ENCODE peak calls at places on chromosomes 12 and 14, in ten cellular contexts. A is fibroblast of lung, Y is hepatocyte, C is HCT116, B is MM.1S, I is endothelial cell of umbilical vein, L is HepG2, D is GM23338, U is astrocyte, W is PC-9. X is an unnamed sample.

GRCh38 chr12:93090768-93091172 is 161.7 kb upstream of the EEA1 start:
- DNase-seq in A (peak; percentile 77), W (no peak), B (no peak), D (no peak), U (peak; percentile 78), Y (no peak), L (no peak), I (peak; percentile 76), C (peak; percentile 76), X (no peak)

GRCh38 chr12:80196419-80196818 is 97.1 kb downstream of the OTOGL start:
- DNase-seq in I (no peak), W (no peak), U (no peak), D (no peak), Y (no peak), L (no peak), C (no peak), A (no peak), B (no peak), X (no peak)

GRCh38 chr12:109492371-109492770 is 14.9 kb downstream of the UBE3B start:
- DNase-seq in C (no peak), D (no peak), L (no peak), I (no peak), B (no peak), Y (no peak), A (no peak), U (no peak), W (no peak), X (no peak)

GRCh38 chr14:66495214-66496098 is 9.3 kb downstream of the CCDC196 start:
- DNase-seq in D (peak; percentile 69), W (peak; percentile 33), B (peak; percentile 53), U (peak; percentile 52), C (peak; percentile 39), I (peak; percentile 71), L (peak; percentile 65), Y (peak; percentile 70), A (peak; percentile 83), X (peak; percentile 71)

GRCh38 chr14:35224615-35225014 is 67.6 kb upstream of the PSMA6 start:
- DNase-seq in C (no peak), D (no peak), B (no peak), U (no peak), Y (no peak), I (peak; percentile 27), A (no peak), L (no peak), W (no peak), X (no peak)

GRCh38 chr14:89206426-89206825 is 210.6 kb downstream of the FOXN3 start:
- DNase-seq in U (no peak), L (no peak), D (no peak), I (no peak), B (no peak), Y (no peak), A (no peak), C (no peak), W (no peak), X (no peak)

GRCh38 chr12:69101505-69101904 is 137.9 kb upstream of the CPSF6 start:
- DNase-seq in B (no peak), D (no peak), W (no peak), U (no peak), L (peak; percentile 49), C (no peak), I (peak; percentile 11), A (peak; percentile 26), Y (no peak), X (no peak)

GRCh38 chr12:45034861-45035265 is 16.0 kb downstream of the DBX2 start:
- DNase-seq in B (no peak), Y (no peak), L (no peak), U (no peak), A (no peak), I (no peak), C (no peak), D (peak; percentile 16), W (no peak), X (no peak)

DNA sequence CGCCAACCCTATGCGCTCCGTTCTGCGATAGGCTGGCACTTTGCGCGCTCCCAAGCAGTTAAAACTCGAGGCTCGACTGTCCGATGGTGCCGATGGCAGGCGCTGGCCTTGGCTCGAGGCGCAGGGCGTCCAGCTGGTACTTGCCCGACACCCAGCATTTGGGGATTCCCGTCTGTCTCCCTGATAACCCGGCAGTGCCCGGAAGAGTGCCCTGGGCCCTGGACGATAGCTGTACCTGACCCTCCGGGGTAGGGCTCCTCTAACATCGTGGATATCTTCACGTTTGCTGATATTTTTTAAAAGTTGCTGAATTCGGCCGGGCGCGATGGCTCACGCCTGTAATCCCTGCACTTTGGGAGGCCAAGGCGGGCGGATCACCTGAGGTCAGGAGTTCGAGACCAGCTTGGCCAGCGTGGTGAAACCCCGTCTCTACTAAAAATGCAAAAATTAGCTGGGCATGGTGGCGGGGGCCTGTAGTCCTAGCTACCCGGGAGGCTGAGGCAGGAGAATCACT is 908 bp upstream of the WIF1 start:
- DNase-seq in B (no peak), L (no peak), C (no peak), U (no peak), Y (no peak), W (no peak), I (no peak), A (no peak), D (no peak), X (no peak)
- H3K27me3 ChIP-seq in B (no peaks in the 10 kb centered on the region), L (no peaks in the 10 kb centered on the region), C (peaks cover 37% of the 10 kb centered on the region), U (peaks cover 71% of the 10 kb centered on the region), Y (peaks cover 57% of the 10 kb centered on the region), W (no peaks in the 10 kb centered on the region), I (peaks cover 39% of the 10 kb centered on the region), A (peaks cover 25% of the 10 kb centered on the region), D (peaks cover 41% of the 10 kb centered on the region), X (peaks cover 91% of the 10 kb centered on the region)

GRCh38 chr12:53996886-53997217 is 3.1 kb upstream of the HOXC9 start:
- DNase-seq in A (no peak), L (no peak), U (no peak), D (no peak), W (no peak), Y (no peak), B (no peak), I (no peak), C (no peak), X (no peak)
- TF ChIP-seq EZH2 in A (no peak), L (no peak), U (no peak), D (no peak), W (no peak), Y (no peak), B (no peak), I (no peak), C (no peak), X (no peak)

DNA sequence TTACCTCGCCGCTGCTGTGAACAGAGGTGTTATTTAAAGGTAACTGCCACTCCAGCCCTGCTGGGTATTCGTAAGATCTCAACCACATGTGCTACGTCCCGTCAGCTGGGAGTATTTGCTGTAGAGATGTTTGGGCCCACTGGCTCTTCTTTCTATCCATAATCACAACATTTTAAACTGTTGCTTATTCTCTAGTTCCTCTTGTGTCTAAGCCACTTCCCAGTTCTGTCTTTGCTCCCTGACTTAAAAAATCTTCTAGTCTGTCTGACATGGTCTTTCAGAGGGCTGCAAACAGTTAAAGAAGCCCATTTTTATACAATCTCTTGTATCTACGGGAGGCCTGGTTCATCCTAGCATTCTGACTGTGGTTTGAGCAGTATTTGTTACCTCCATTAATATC is 33.2 kb upstream of the HELB start:
- DNase-seq in U (no peak), L (no peak), C (no peak), A (no peak), Y (no peak), B (no peak), I (no peak), W (no peak), D (no peak), X (no peak)
- H3K27ac ChIP-seq in U (no peak overlapping the region), L (no peak overlapping the region), C (no peak overlapping the region), A (no peak overlapping the region), Y (no peak overlapping the region), B (no peak overlapping the region), I (no peak overlapping the region), W (no peak overlapping the region), D (no peak overlapping the region), X (no peak overlapping the region)

GRCh38 chr14:99257673-99258221 is 14.2 kb downstream of the BCL11B start:
- DNase-seq in A (no peak), W (no peak), L (no peak), Y (no peak), C (no peak), U (no peak), D (no peak), B (no peak), I (no peak), X (no peak)

GRCh38 chr14:99255621-99256482 is 16.1 kb downstream of the BCL11B start:
- DNase-seq in B (no peak), L (no peak), W (no peak), Y (no peak), A (no peak), U (no peak), D (peak; percentile 35), I (no peak), C (no peak), X (no peak)

GRCh38 chr14:99258341-99258781 is 13.6 kb downstream of the BCL11B start:
- DNase-seq in L (no peak), I (no peak), D (peak; percentile 72), A (no peak), Y (no peak), B (no peak), W (no peak), C (no peak), U (no peak), X (no peak)

GRCh38 chr14:99257122-99257672 is 14.8 kb downstream of the BCL11B start:
- DNase-seq in U (no peak), Y (no peak), L (no peak), A (no peak), C (no peak), D (no peak), W (no peak), B (no peak), I (no peak), X (no peak)

GRCh38 chr14:99256483-99256874 is 15.5 kb downstream of the BCL11B start:
- DNase-seq in W (no peak), U (no peak), Y (no peak), D (no peak), I (no peak), B (no peak), A (no peak), C (no peak), L (no peak), X (no peak)
- H3K27me3 ChIP-seq in W (peaks cover 73% of the 10 kb centered on the region), U (peaks cover 6% of the 10 kb centered on the region), Y (no peaks in the 10 kb centered on the region), D (no peaks in the 10 kb centered on the region), I (no peaks in the 10 kb centered on the region), B (no peaks in the 10 kb centered on the region), A (no peaks in the 10 kb centered on the region), C (no peaks in the 10 kb centered on the region), L (peaks cover 3% of the 10 kb centered on the region), X (no peaks in the 10 kb centered on the region)

X was measured in A673.